ENCODE peak calls at places on chromosomes 16 and 17, in ten cellular contexts. One of them, this sample, is unnamed.

GRCh38 chr17:77364381-77364911 is 223.7 kb downstream of the SEC14L1 start:
- DNase-seq in neural progenitor cell: no peak
- DNase-seq in HCT116: no peak
- DNase-seq in neural crest cell: no peak
- DNase-seq in AG09309: no peak
- DNase-seq in MV-4-11: no peak
- DNase-seq in C1 segment of cervical spinal cord: no peak
- DNase-seq in NCI-H446 treated with DMSO at 0.1 percent for 48 hours: no peak
- DNase-seq in osteocyte: no peak
- DNase-seq in ascending aorta: no peak
- DNase-seq in this sample: no peak

GRCh38 chr16:27901956-27902355 is 161.6 kb downstream of the GSG1L start:
- DNase-seq in neural progenitor cell: no peak
- DNase-seq in HCT116: no peak
- DNase-seq in neural crest cell: no peak
- DNase-seq in AG09309: no peak
- DNase-seq in MV-4-11: no peak
- DNase-seq in C1 segment of cervical spinal cord: no peak
- DNase-seq in NCI-H446 treated with DMSO at 0.1 percent for 48 hours: no peak
- DNase-seq in osteocyte: no peak
- DNase-seq in ascending aorta: no peak
- DNase-seq in this sample: no peak

GRCh38 chr17:78271419-78272160 is 40.2 kb downstream of the TMEM235 start:
- DNase-seq in neural progenitor cell: no peak
- DNase-seq in HCT116: no peak
- DNase-seq in neural crest cell: no peak
- DNase-seq in AG09309: no peak
- DNase-seq in MV-4-11: no peak
- DNase-seq in C1 segment of cervical spinal cord: no peak
- DNase-seq in NCI-H446 treated with DMSO at 0.1 percent for 48 hours: no peak
- DNase-seq in osteocyte: no peak
- DNase-seq in ascending aorta: no peak
- DNase-seq in this sample: no peak

GRCh38 chr17:37792787-37793186 is 47.9 kb upstream of the HNF1B start:
- DNase-seq in neural progenitor cell: peak
- DNase-seq in HCT116: no peak
- DNase-seq in neural crest cell: no peak
- DNase-seq in AG09309: no peak
- DNase-seq in MV-4-11: no peak
- DNase-seq in C1 segment of cervical spinal cord: no peak
- DNase-seq in NCI-H446 treated with DMSO at 0.1 percent for 48 hours: no peak
- DNase-seq in osteocyte: no peak
- DNase-seq in ascending aorta: no peak
- DNase-seq in this sample: no peak

GRCh38 chr17:46063239-46063638 is 64.2 kb downstream of the STH start:
- DNase-seq in neural progenitor cell: no peak
- DNase-seq in HCT116: peak
- DNase-seq in neural crest cell: no peak
- DNase-seq in AG09309: peak
- DNase-seq in MV-4-11: no peak
- DNase-seq in C1 segment of cervical spinal cord: no peak
- DNase-seq in NCI-H446 treated with DMSO at 0.1 percent for 48 hours: no peak
- DNase-seq in osteocyte: no peak
- DNase-seq in ascending aorta: no peak
- DNase-seq in this sample: no peak

GRCh38 chr16:17469742-17470001 is 1.1 kb downstream of the XYLT1 start:
- DNase-seq in neural progenitor cell: no peak
- DNase-seq in HCT116: no peak
- DNase-seq in neural crest cell: no peak
- DNase-seq in AG09309: no peak
- DNase-seq in MV-4-11: no peak
- DNase-seq in C1 segment of cervical spinal cord: no peak
- DNase-seq in NCI-H446 treated with DMSO at 0.1 percent for 48 hours: no peak
- DNase-seq in osteocyte: no peak
- DNase-seq in ascending aorta: no peak
- DNase-seq in this sample: no peak

GRCh38 chr16:84563776-84564420 is 54.0 kb downstream of the COTL1 start:
- DNase-seq in neural progenitor cell: no peak
- DNase-seq in HCT116: no peak
- DNase-seq in neural crest cell: no peak
- DNase-seq in AG09309: no peak
- DNase-seq in MV-4-11: no peak
- DNase-seq in C1 segment of cervical spinal cord: no peak
- DNase-seq in NCI-H446 treated with DMSO at 0.1 percent for 48 hours: no peak
- DNase-seq in osteocyte: no peak
- DNase-seq in ascending aorta: no peak
- DNase-seq in this sample: no peak

GRCh38 chr17:37219876-37220608 is 155.7 kb upstream of the C17orf78 start:
- DNase-seq in neural progenitor cell: peak
- DNase-seq in HCT116: no peak
- DNase-seq in neural crest cell: no peak
- DNase-seq in AG09309: no peak
- DNase-seq in MV-4-11: no peak
- DNase-seq in C1 segment of cervical spinal cord: no peak
- DNase-seq in NCI-H446 treated with DMSO at 0.1 percent for 48 hours: no peak
- DNase-seq in osteocyte: no peak
- DNase-seq in ascending aorta: no peak
- DNase-seq in this sample: no peak

GRCh38 chr17:75488693-75489510 is 26.4 kb downstream of the CASKIN2 start:
- DNase-seq in neural progenitor cell: no peak
- DNase-seq in HCT116: no peak
- DNase-seq in neural crest cell: no peak
- DNase-seq in AG09309: no peak
- DNase-seq in MV-4-11: no peak
- DNase-seq in C1 segment of cervical spinal cord: no peak
- DNase-seq in NCI-H446 treated with DMSO at 0.1 percent for 48 hours: no peak
- DNase-seq in osteocyte: no peak
- DNase-seq in ascending aorta: no peak
- DNase-seq in this sample: no peak

GRCh38 chr16:67431805-67432476 is 1.0 kb downstream of the HSD11B2 start:
- DNase-seq in neural progenitor cell: peak
- DNase-seq in HCT116: no peak
- DNase-seq in neural crest cell: no peak
- DNase-seq in AG09309: no peak
- DNase-seq in MV-4-11: no peak
- DNase-seq in C1 segment of cervical spinal cord: no peak
- DNase-seq in NCI-H446 treated with DMSO at 0.1 percent for 48 hours: no peak
- DNase-seq in osteocyte: no peak
- DNase-seq in ascending aorta: no peak
- DNase-seq in this sample: no peak

GRCh38 chr17:13283606-13284005 is 265.8 kb upstream of the ELAC2 start:
- DNase-seq in neural progenitor cell: peak
- DNase-seq in HCT116: no peak
- DNase-seq in neural crest cell: no peak
- DNase-seq in AG09309: no peak
- DNase-seq in MV-4-11: no peak
- DNase-seq in C1 segment of cervical spinal cord: no peak
- DNase-seq in NCI-H446 treated with DMSO at 0.1 percent for 48 hours: no peak
- DNase-seq in osteocyte: no peak
- DNase-seq in ascending aorta: no peak
- DNase-seq in this sample: no peak

GRCh38 chr16:31007684-31008083 is 2.8 kb downstream of the STX1B start:
- DNase-seq in neural progenitor cell: no peak
- DNase-seq in HCT116: no peak
- DNase-seq in neural crest cell: no peak
- DNase-seq in AG09309: no peak
- DNase-seq in MV-4-11: no peak
- DNase-seq in C1 segment of cervical spinal cord: no peak
- DNase-seq in NCI-H446 treated with DMSO at 0.1 percent for 48 hours: no peak
- DNase-seq in osteocyte: no peak
- DNase-seq in ascending aorta: no peak
- DNase-seq in this sample: no peak

GRCh38 chr17:81337449-81337848 is 42.3 kb upstream of the SLC38A10 start:
- DNase-seq in neural progenitor cell: peak
- DNase-seq in HCT116: no peak
- DNase-seq in neural crest cell: no peak
- DNase-seq in AG09309: no peak
- DNase-seq in MV-4-11: peak
- DNase-seq in C1 segment of cervical spinal cord: no peak
- DNase-seq in NCI-H446 treated with DMSO at 0.1 percent for 48 hours: no peak
- DNase-seq in osteocyte: no peak
- DNase-seq in ascending aorta: no peak
- DNase-seq in this sample: no peak

GRCh38 chr16:19781196-19781595 is 63.1 kb downstream of the IQCK start:
- DNase-seq in neural progenitor cell: no peak
- DNase-seq in HCT116: no peak
- DNase-seq in neural crest cell: no peak
- DNase-seq in AG09309: peak
- DNase-seq in MV-4-11: no peak
- DNase-seq in C1 segment of cervical spinal cord: no peak
- DNase-seq in NCI-H446 treated with DMSO at 0.1 percent for 48 hours: no peak
- DNase-seq in osteocyte: peak
- DNase-seq in ascending aorta: no peak
- DNase-seq in this sample: no peak

GRCh38 chr16:51550785-51551184 is 399.7 kb upstream of the SALL1 start:
- DNase-seq in neural progenitor cell: no peak
- DNase-seq in HCT116: no peak
- DNase-seq in neural crest cell: no peak
- DNase-seq in AG09309: no peak
- DNase-seq in MV-4-11: no peak
- DNase-seq in C1 segment of cervical spinal cord: no peak
- DNase-seq in NCI-H446 treated with DMSO at 0.1 percent for 48 hours: no peak
- DNase-seq in osteocyte: no peak
- DNase-seq in ascending aorta: no peak
- DNase-seq in this sample: no peak

GRCh38 chr17:37708008-37708615 is 36.7 kb downstream of the HNF1B start:
- DNase-seq in neural progenitor cell: no peak
- DNase-seq in HCT116: no peak
- DNase-seq in neural crest cell: no peak
- DNase-seq in AG09309: no peak
- DNase-seq in MV-4-11: no peak
- DNase-seq in C1 segment of cervical spinal cord: no peak
- DNase-seq in NCI-H446 treated with DMSO at 0.1 percent for 48 hours: no peak
- DNase-seq in osteocyte: no peak
- DNase-seq in ascending aorta: no peak
- DNase-seq in this sample: no peak

GRCh38 chr16:643050-643368 is 1.4 kb downstream of the MCRIP2 start:
- DNase-seq in neural progenitor cell: no peak
- DNase-seq in HCT116: no peak
- DNase-seq in neural crest cell: no peak
- DNase-seq in AG09309: no peak
- DNase-seq in MV-4-11: no peak
- DNase-seq in C1 segment of cervical spinal cord: no peak
- DNase-seq in NCI-H446 treated with DMSO at 0.1 percent for 48 hours: no peak
- DNase-seq in osteocyte: no peak
- DNase-seq in ascending aorta: no peak
- DNase-seq in this sample: no peak

GRCh38 chr16:6725634-6726331 is 606.9 kb upstream of the RBFOX1 start:
- DNase-seq in neural progenitor cell: peak
- DNase-seq in HCT116: no peak
- DNase-seq in neural crest cell: no peak
- DNase-seq in AG09309: no peak
- DNase-seq in MV-4-11: no peak
- DNase-seq in C1 segment of cervical spinal cord: no peak
- DNase-seq in NCI-H446 treated with DMSO at 0.1 percent for 48 hours: no peak
- DNase-seq in osteocyte: no peak
- DNase-seq in ascending aorta: no peak
- DNase-seq in this sample: no peak

GRCh38 chr17:75661531-75661930 is 5.4 kb downstream of the RECQL5 start:
- DNase-seq in neural progenitor cell: no peak
- DNase-seq in HCT116: no peak
- DNase-seq in neural crest cell: peak
- DNase-seq in AG09309: no peak
- DNase-seq in MV-4-11: no peak
- DNase-seq in C1 segment of cervical spinal cord: peak
- DNase-seq in NCI-H446 treated with DMSO at 0.1 percent for 48 hours: no peak
- DNase-seq in osteocyte: no peak
- DNase-seq in ascending aorta: no peak
- DNase-seq in this sample: no peak

GRCh38 chr16:68086860-68087268 is 1.7 kb downstream of the NFATC3 start:
- DNase-seq in neural progenitor cell: no peak
- DNase-seq in HCT116: no peak
- DNase-seq in neural crest cell: no peak
- DNase-seq in AG09309: no peak
- DNase-seq in MV-4-11: no peak
- DNase-seq in C1 segment of cervical spinal cord: no peak
- DNase-seq in NCI-H446 treated with DMSO at 0.1 percent for 48 hours: no peak
- DNase-seq in osteocyte: no peak
- DNase-seq in ascending aorta: no peak
- DNase-seq in this sample: no peak

GRCh38 chr16:31344712-31345111 is 10.3 kb upstream of the ITGAX start:
- DNase-seq in neural progenitor cell: no peak
- DNase-seq in HCT116: no peak
- DNase-seq in neural crest cell: no peak
- DNase-seq in AG09309: no peak
- DNase-seq in MV-4-11: peak
- DNase-seq in C1 segment of cervical spinal cord: no peak
- DNase-seq in NCI-H446 treated with DMSO at 0.1 percent for 48 hours: no peak
- DNase-seq in osteocyte: no peak
- DNase-seq in ascending aorta: no peak
- DNase-seq in this sample: no peak

GRCh38 chr17:49382556-49382955 is 20.5 kb upstream of the ZNF652 start:
- DNase-seq in neural progenitor cell: no peak
- DNase-seq in HCT116: no peak
- DNase-seq in neural crest cell: no peak
- DNase-seq in AG09309: no peak
- DNase-seq in MV-4-11: no peak
- DNase-seq in C1 segment of cervical spinal cord: no peak
- DNase-seq in NCI-H446 treated with DMSO at 0.1 percent for 48 hours: no peak
- DNase-seq in osteocyte: no peak
- DNase-seq in ascending aorta: no peak
- DNase-seq in this sample: no peak

GRCh38 chr16:56689171-56689570 is 6.9 kb downstream of the MT1X start:
- DNase-seq in neural progenitor cell: no peak
- DNase-seq in HCT116: no peak
- DNase-seq in neural crest cell: no peak
- DNase-seq in AG09309: no peak
- DNase-seq in MV-4-11: no peak
- DNase-seq in C1 segment of cervical spinal cord: no peak
- DNase-seq in NCI-H446 treated with DMSO at 0.1 percent for 48 hours: no peak
- DNase-seq in osteocyte: no peak
- DNase-seq in ascending aorta: no peak
- DNase-seq in this sample: no peak

GRCh38 chr17:7932483-7932891 is 481 bp downstream of the CNTROB start:
- DNase-seq in neural progenitor cell: peak
- DNase-seq in HCT116: no peak
- DNase-seq in neural crest cell: no peak
- DNase-seq in AG09309: no peak
- DNase-seq in MV-4-11: peak
- DNase-seq in C1 segment of cervical spinal cord: no peak
- DNase-seq in NCI-H446 treated with DMSO at 0.1 percent for 48 hours: no peak
- DNase-seq in osteocyte: no peak
- DNase-seq in ascending aorta: no peak
- DNase-seq in this sample: no peak

GRCh38 chr17:1643293-1643998 is 2.1 kb downstream of the SCARF1 start:
- DNase-seq in neural progenitor cell: peak
- DNase-seq in HCT116: peak
- DNase-seq in neural crest cell: no peak
- DNase-seq in AG09309: no peak
- DNase-seq in MV-4-11: peak
- DNase-seq in C1 segment of cervical spinal cord: no peak
- DNase-seq in NCI-H446 treated with DMSO at 0.1 percent for 48 hours: no peak
- DNase-seq in osteocyte: no peak
- DNase-seq in ascending aorta: no peak
- DNase-seq in this sample: no peak

GRCh38 chr17:31900877-31901276 is 631 bp downstream of the UTP6 start:
- DNase-seq in neural progenitor cell: peak
- DNase-seq in HCT116: no peak
- DNase-seq in neural crest cell: no peak
- DNase-seq in AG09309: no peak
- DNase-seq in MV-4-11: peak
- DNase-seq in C1 segment of cervical spinal cord: no peak
- DNase-seq in NCI-H446 treated with DMSO at 0.1 percent for 48 hours: no peak
- DNase-seq in osteocyte: no peak
- DNase-seq in ascending aorta: no peak
- DNase-seq in this sample: no peak

GRCh38 chr17:32803544-32803943 is 73.4 kb downstream of the MYO1D start:
- DNase-seq in neural progenitor cell: no peak
- DNase-seq in HCT116: no peak
- DNase-seq in neural crest cell: no peak
- DNase-seq in AG09309: no peak
- DNase-seq in MV-4-11: no peak
- DNase-seq in C1 segment of cervical spinal cord: no peak
- DNase-seq in NCI-H446 treated with DMSO at 0.1 percent for 48 hours: no peak
- DNase-seq in osteocyte: no peak
- DNase-seq in ascending aorta: no peak
- DNase-seq in this sample: no peak

GRCh38 chr16:85284138-85284897 is 172.0 kb upstream of the CIBAR2 start:
- DNase-seq in neural progenitor cell: peak
- DNase-seq in HCT116: no peak
- DNase-seq in neural crest cell: peak
- DNase-seq in AG09309: no peak
- DNase-seq in MV-4-11: no peak
- DNase-seq in C1 segment of cervical spinal cord: peak
- DNase-seq in NCI-H446 treated with DMSO at 0.1 percent for 48 hours: no peak
- DNase-seq in osteocyte: no peak
- DNase-seq in ascending aorta: no peak
- DNase-seq in this sample: no peak